ENCODE peak calls at places on chromosomes 4 and X, in four cellular contexts. One of them, this sample, is unnamed. For H3K4me1, the result is how much of the 10 kb centered on the place peaks cover.

GRCh38 chr4:144353240-144353639 is 212.7 kb upstream of the GYPA start:
- DNase-seq in transverse colon: no peak
- DNase-seq in heart left ventricle: no peak
- DNase-seq in upper lobe of left lung: no peak
- DNase-seq in this sample: no peak

GRCh38 chrX:51837926-51838325 is 55.5 kb upstream of the MAGED1 start:
- DNase-seq in heart left ventricle: peak
- DNase-seq in upper lobe of left lung: no peak
- DNase-seq in transverse colon: peak
- DNase-seq in this sample: peak

GRCh38 chr4:19399001-19399400 is 852.7 kb upstream of the SLIT2 start:
- DNase-seq in upper lobe of left lung: no peak
- DNase-seq in transverse colon: no peak
- DNase-seq in heart left ventricle: no peak
- DNase-seq in this sample: no peak

GRCh38 chrX:153688900-153689590 is 1.3 kb downstream of the SLC6A8 start:
- DNase-seq in heart left ventricle: peak
- DNase-seq in transverse colon: no peak
- DNase-seq in upper lobe of left lung: no peak
- DNase-seq in this sample: peak

GRCh38 chr4:17066972-17067371 is 168.5 kb upstream of the LDB2 start:
- DNase-seq in upper lobe of left lung: no peak
- DNase-seq in transverse colon: no peak
- DNase-seq in heart left ventricle: no peak
- DNase-seq in this sample: peak

GRCh38 chr4:155392486-155393184 is 15.9 kb upstream of the MAP9 start:
- DNase-seq in upper lobe of left lung: no peak
- DNase-seq in transverse colon: no peak
- DNase-seq in heart left ventricle: no peak
- DNase-seq in this sample: no peak

GRCh38 chrX:49877397-49878101 is 1.7 kb upstream of the USP27X start:
- DNase-seq in upper lobe of left lung: peak
- DNase-seq in heart left ventricle: no peak
- DNase-seq in transverse colon: no peak
- DNase-seq in this sample: no peak

GRCh38 chr4:129561886-129562285 is 465.9 kb downstream of the C4orf33 start:
- DNase-seq in upper lobe of left lung: no peak
- DNase-seq in heart left ventricle: no peak
- DNase-seq in transverse colon: no peak
- DNase-seq in this sample: no peak

GRCh38 chrX:70998402-70999027 is 67.6 kb upstream of the SLC7A3 start:
- DNase-seq in upper lobe of left lung: no peak
- DNase-seq in heart left ventricle: no peak
- DNase-seq in transverse colon: no peak
- DNase-seq in this sample: peak

GRCh38 chr4:112704991-112705845 is 68.3 kb downstream of the LARP7 start:
- DNase-seq in transverse colon: peak
- DNase-seq in heart left ventricle: peak
- DNase-seq in upper lobe of left lung: peak
- DNase-seq in this sample: peak

GRCh38 chrX:109352121-109352556 is 129.7 kb downstream of the GUCY2F start:
- DNase-seq in upper lobe of left lung: peak
- DNase-seq in transverse colon: no peak
- DNase-seq in heart left ventricle: peak
- DNase-seq in this sample: peak

GRCh38 chr4:67883463-67883862 is 339 bp downstream of the TMPRSS11D start:
- DNase-seq in upper lobe of left lung: no peak
- DNase-seq in heart left ventricle: no peak
- DNase-seq in transverse colon: no peak
- DNase-seq in this sample: no peak
- H3K4me1 ChIP-seq in upper lobe of left lung: under half
- H3K4me1 ChIP-seq in heart left ventricle: under half
- H3K4me1 ChIP-seq in transverse colon: under half
- H3K4me1 ChIP-seq in this sample: under half

GRCh38 chr4:15027921-15028435 is 25.7 kb downstream of the CPEB2 start:
- DNase-seq in upper lobe of left lung: no peak
- DNase-seq in transverse colon: no peak
- DNase-seq in heart left ventricle: no peak
- DNase-seq in this sample: no peak
- H3K4me3 ChIP-seq in upper lobe of left lung: no peak
- H3K4me3 ChIP-seq in transverse colon: no peak
- H3K4me3 ChIP-seq in heart left ventricle: no peak
- H3K4me3 ChIP-seq in this sample: no peak

DNA sequence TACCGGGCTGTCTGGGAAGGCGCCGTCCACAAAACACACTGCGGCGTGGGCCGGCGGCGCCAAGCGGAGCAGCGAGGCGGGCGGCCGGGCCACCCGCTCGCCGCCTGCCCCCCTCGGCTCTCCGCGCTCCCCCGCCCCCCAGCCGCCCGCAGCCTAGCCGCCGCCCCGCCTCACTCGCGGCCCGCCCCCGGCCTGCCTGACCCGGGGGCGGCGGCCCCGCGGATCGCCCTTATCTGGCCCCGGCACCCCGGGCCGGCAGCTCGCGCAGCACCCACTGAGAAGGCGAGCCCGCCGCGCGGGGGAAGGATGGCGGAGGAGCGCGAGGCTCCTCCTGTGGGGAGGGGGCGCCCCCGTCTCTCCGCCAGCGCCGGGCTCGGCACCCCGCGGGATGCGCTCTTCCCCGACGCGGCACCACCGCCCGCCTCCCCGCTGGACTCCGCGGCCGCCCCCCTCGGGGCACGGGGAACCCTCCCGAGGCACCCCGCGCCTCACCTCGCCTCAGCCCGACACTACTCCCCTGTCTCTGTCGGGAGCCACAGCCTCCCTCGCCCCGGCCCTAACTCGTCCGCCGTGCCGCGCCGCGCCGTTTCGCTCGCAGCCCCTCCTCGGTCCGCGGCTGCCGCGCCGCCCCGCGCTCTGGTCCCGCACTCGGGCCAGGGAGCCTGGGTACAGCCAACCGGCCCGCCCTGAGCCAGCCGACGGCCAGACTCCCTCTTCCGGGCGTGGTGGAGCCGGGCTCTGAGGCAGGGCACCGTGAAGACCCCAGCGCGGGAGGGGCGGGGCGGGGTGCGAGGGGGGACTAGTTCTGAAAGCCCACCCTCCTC is 564 bp downstream of the ATP11C start:
- DNase-seq in heart left ventricle: peak
- DNase-seq in upper lobe of left lung: peak
- DNase-seq in transverse colon: peak
- DNase-seq in this sample: peak
- TF ChIP-seq POLR2A in heart left ventricle: no peak
- TF ChIP-seq POLR2A in upper lobe of left lung: no peak
- TF ChIP-seq POLR2A in transverse colon: no peak
- TF ChIP-seq POLR2A in this sample: no peak

GRCh38 chr4:68344785-68345184 is 5.1 kb downstream of the YTHDC1 start:
- DNase-seq in transverse colon: no peak
- DNase-seq in heart left ventricle: no peak
- DNase-seq in upper lobe of left lung: no peak
- DNase-seq in this sample: no peak

GRCh38 chr4:68338625-68339024 is 11.3 kb downstream of the YTHDC1 start:
- DNase-seq in upper lobe of left lung: peak
- DNase-seq in heart left ventricle: peak
- DNase-seq in transverse colon: no peak
- DNase-seq in this sample: no peak

GRCh38 chr4:68344049-68344448 is 5.8 kb downstream of the YTHDC1 start:
- DNase-seq in transverse colon: no peak
- DNase-seq in upper lobe of left lung: no peak
- DNase-seq in heart left ventricle: no peak
- DNase-seq in this sample: no peak

GRCh38 chr4:68346461-68346860 is 3.4 kb downstream of the YTHDC1 start:
- DNase-seq in heart left ventricle: no peak
- DNase-seq in upper lobe of left lung: no peak
- DNase-seq in transverse colon: no peak
- DNase-seq in this sample: no peak

GRCh38 chr4:68342139-68342538 is 7.8 kb downstream of the YTHDC1 start:
- DNase-seq in transverse colon: no peak
- DNase-seq in heart left ventricle: no peak
- DNase-seq in upper lobe of left lung: no peak
- DNase-seq in this sample: peak
- H3K4me1 ChIP-seq in transverse colon: half or more
- H3K4me1 ChIP-seq in heart left ventricle: half or more
- H3K4me1 ChIP-seq in upper lobe of left lung: half or more
- H3K4me1 ChIP-seq in this sample: under half

GRCh38 chr4:185654965-185655554 is 119.8 kb upstream of the PDLIM3 start:
- DNase-seq in upper lobe of left lung: no peak
- DNase-seq in heart left ventricle: no peak
- DNase-seq in transverse colon: no peak
- DNase-seq in this sample: no peak

GRCh38 chr4:185651137-185651677 is 115.9 kb upstream of the PDLIM3 start:
- DNase-seq in upper lobe of left lung: no peak
- DNase-seq in heart left ventricle: no peak
- DNase-seq in transverse colon: no peak
- DNase-seq in this sample: peak

GRCh38 chr4:185648631-185649030 is 113.3 kb upstream of the PDLIM3 start:
- DNase-seq in heart left ventricle: no peak
- DNase-seq in transverse colon: no peak
- DNase-seq in upper lobe of left lung: no peak
- DNase-seq in this sample: no peak

GRCh38 chr4:185654311-185654710 is 119.0 kb upstream of the PDLIM3 start:
- DNase-seq in heart left ventricle: no peak
- DNase-seq in upper lobe of left lung: no peak
- DNase-seq in transverse colon: no peak
- DNase-seq in this sample: no peak

DNA sequence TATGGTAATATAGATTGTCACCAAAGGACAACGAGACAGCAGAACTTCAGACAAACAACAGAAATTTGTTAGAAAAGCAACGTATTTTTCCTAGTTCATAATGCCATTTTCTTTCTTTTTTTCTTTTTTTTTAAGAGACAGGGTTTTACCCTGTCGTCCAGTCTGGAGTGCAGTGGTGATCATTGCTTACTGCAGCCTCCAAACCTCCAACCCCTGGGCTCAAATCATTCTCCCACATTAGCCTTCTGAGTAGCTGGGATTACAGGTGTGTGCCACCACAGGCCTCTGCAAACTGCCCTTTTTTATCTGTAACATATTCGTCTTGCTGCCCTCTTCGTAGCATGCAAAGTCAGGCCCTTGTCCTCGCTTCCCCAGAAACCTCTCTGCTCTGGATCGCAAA is 116.5 kb upstream of the PDLIM3 start:
- DNase-seq in upper lobe of left lung: no peak
- DNase-seq in heart left ventricle: no peak
- DNase-seq in transverse colon: no peak
- DNase-seq in this sample: no peak
- H3K4me3 ChIP-seq in upper lobe of left lung: no peak
- H3K4me3 ChIP-seq in heart left ventricle: no peak
- H3K4me3 ChIP-seq in transverse colon: no peak
- H3K4me3 ChIP-seq in this sample: no peak

GRCh38 chr4:184648220-184649025 is 824 bp downstream of the CASP3 start:
- DNase-seq in transverse colon: peak
- DNase-seq in heart left ventricle: peak
- DNase-seq in upper lobe of left lung: peak
- DNase-seq in this sample: peak
- TF ChIP-seq POLR2A in transverse colon: no peak
- TF ChIP-seq POLR2A in heart left ventricle: no peak
- TF ChIP-seq POLR2A in upper lobe of left lung: no peak
- TF ChIP-seq POLR2A in this sample: peak

GRCh38 chr4:15918484-15919129 is 19.9 kb downstream of the FGFBP1 start:
- DNase-seq in heart left ventricle: no peak
- DNase-seq in upper lobe of left lung: peak
- DNase-seq in transverse colon: peak
- DNase-seq in this sample: no peak
- H3K4me1 ChIP-seq in heart left ventricle: under half
- H3K4me1 ChIP-seq in upper lobe of left lung: under half
- H3K4me1 ChIP-seq in transverse colon: under half
- H3K4me1 ChIP-seq in this sample: under half

This sample was measured in adrenal gland.